ENCODE peak calls at places on chromosome 17, in four cellular contexts. I is SK-N-SH, T is GM12878, M is HepG2. J is an unnamed sample.

GRCh38 chr17:66865151-66865550 is 30.2 kb downstream of the CACNG5 start:
- DNase-seq in I (no peak), M (no peak), T (no peak), J (no peak)

GRCh38 chr17:48636177-48637018 is 10.2 kb upstream of the HOXB9 start:
- DNase-seq in I (peak), T (no peak), M (peak), J (peak)

GRCh38 chr17:40539711-40540411 is 25.4 kb downstream of the CCR7 start:
- DNase-seq in T (no peak), M (no peak), I (no peak), J (no peak)

GRCh38 chr17:64126918-64127317 is 3.0 kb downstream of the ERN1 start:
- DNase-seq in T (no peak), I (no peak), M (no peak), J (no peak)

GRCh38 chr17:2455956-2456355 is 55.1 kb upstream of the MNT start:
- DNase-seq in I (no peak), M (no peak), T (no peak), J (no peak)

GRCh38 chr17:42679001-42679491 is 2.3 kb upstream of the PLEKHH3 start:
- DNase-seq in T (no peak), M (peak), I (no peak), J (peak)

GRCh38 chr17:64500923-64501765 is 4.3 kb upstream of the POLG2 start:
- DNase-seq in M (no peak), T (no peak), I (no peak), J (no peak)

GRCh38 chr17:73365934-73366623 is 54.3 kb upstream of the CDC42EP4 start:
- DNase-seq in T (no peak), I (no peak), M (no peak), J (no peak)

GRCh38 chr17:76995352-76996105 is 127.3 kb downstream of the MGAT5B start:
- DNase-seq in T (no peak), M (peak), I (no peak), J (no peak)

GRCh38 chr17:28499684-28500357 is 6.3 kb upstream of the FOXN1 start:
- DNase-seq in I (no peak), M (no peak), T (no peak), J (no peak)

GRCh38 chr17:28499366-28499668 is 6.8 kb upstream of the FOXN1 start:
- DNase-seq in I (no peak), T (no peak), M (no peak), J (no peak)

GRCh38 chr17:28498652-28499365 is 7.3 kb upstream of the FOXN1 start:
- DNase-seq in T (no peak), I (no peak), M (no peak), J (no peak)

GRCh38 chr17:28501421-28502284 is 4.5 kb upstream of the FOXN1 start:
- DNase-seq in I (no peak), T (no peak), M (no peak), J (no peak)

DNA sequence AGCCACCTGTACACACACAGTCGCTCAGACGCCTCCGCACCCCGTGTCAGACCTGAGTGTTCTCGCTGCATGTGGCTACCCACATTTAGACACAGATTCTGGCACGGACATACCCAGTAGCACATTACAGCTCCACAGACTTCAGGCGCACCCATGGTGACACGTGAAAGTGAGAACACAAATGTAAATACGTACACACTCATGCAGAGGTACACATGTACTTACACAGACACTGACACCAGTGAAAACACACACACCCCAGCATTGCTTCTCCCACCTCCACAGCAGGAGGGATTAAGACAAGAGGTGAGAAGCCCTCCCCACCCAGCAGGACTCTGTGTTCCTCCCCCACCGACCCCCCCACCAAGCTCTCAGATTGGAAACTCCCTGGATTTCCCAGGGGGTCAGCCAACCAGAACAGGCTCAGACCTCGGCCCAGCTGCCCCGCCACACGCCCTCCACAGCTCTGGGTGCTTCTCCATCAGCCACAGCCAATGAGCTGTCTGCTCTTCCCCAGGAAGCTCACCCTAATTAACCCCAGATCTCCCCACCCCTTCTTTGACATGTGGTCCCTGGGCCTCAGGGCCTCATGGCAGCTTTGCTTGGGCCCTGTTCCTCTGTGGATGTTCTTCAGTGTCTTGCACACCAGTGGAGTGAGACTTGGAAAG is 5.3 kb upstream of the FOXN1 start:
- DNase-seq in M (no peak), T (peak), I (peak), J (no peak)
- TF ChIP-seq JUND in M (no peak), T (no peak), I (no peak), J (no peak)

GRCh38 chr17:3960764-3961163 is 3.5 kb downstream of the ATP2A3 start:
- DNase-seq in I (no peak), T (no peak), M (no peak), J (no peak)
- TF ChIP-seq JUND in I (no peak), T (no peak), M (no peak), J (no peak)

GRCh38 chr17:35898283-35899070 is 18.3 kb upstream of the CCL5 start:
- DNase-seq in I (no peak), T (no peak), M (no peak), J (no peak)
- TF ChIP-seq JUND in I (no peak), T (no peak), M (no peak), J (no peak)

GRCh38 chr17:31269597-31269996 is 27.4 kb downstream of the OMG start:
- DNase-seq in M (peak), T (no peak), I (no peak), J (no peak)
- TF ChIP-seq JUND in M (no peak), T (no peak), I (peak), J (no peak)

GRCh38 chr17:78640700-78641099 is 63.5 kb upstream of the DNAH17 start:
- DNase-seq in I (no peak), M (no peak), T (no peak), J (no peak)

GRCh38 chr17:78641243-78641642 is 64.0 kb upstream of the DNAH17 start:
- DNase-seq in I (peak), M (peak), T (no peak), J (no peak)

GRCh38 chr17:78637643-78638042 is 60.4 kb upstream of the DNAH17 start:
- DNase-seq in I (no peak), M (no peak), T (no peak), J (no peak)

GRCh38 chr17:78634154-78634553 is 57.0 kb upstream of the DNAH17 start:
- DNase-seq in M (no peak), T (no peak), I (no peak), J (no peak)

GRCh38 chr17:78637146-78637545 is 60.0 kb upstream of the DNAH17 start:
- DNase-seq in T (no peak), M (no peak), I (peak), J (no peak)
- TF ChIP-seq JUND in T (no peak), M (no peak), I (no peak), J (no peak)

J was measured in T47D.